ENCODE peak calls at places on chromosomes 4 and X, in five cellular contexts. One of them, this sample, is unnamed.

GRCh38 chrX:34849371-34849770 is 93.2 kb upstream of the FAM47B start:
- DNase-seq in esophagus squamous epithelium: no peak
- DNase-seq in endothelial cell of umbilical vein: no peak
- DNase-seq in lower leg skin: no peak
- DNase-seq in suprapubic skin: no peak
- DNase-seq in this sample: no peak

GRCh38 chrX:15235001-15235400 is 34.9 kb downstream of the ASB9 start:
- DNase-seq in esophagus squamous epithelium: no peak
- DNase-seq in endothelial cell of umbilical vein: no peak
- DNase-seq in lower leg skin: no peak
- DNase-seq in suprapubic skin: no peak
- DNase-seq in this sample: no peak

GRCh38 chr4:185956546-185956945 is 112.4 kb upstream of the TLR3 start:
- DNase-seq in esophagus squamous epithelium: no peak
- DNase-seq in endothelial cell of umbilical vein: no peak
- DNase-seq in lower leg skin: no peak
- DNase-seq in suprapubic skin: no peak
- DNase-seq in this sample: no peak

GRCh38 chrX:16786791-16787735 is 797 bp downstream of the TXLNG start:
- DNase-seq in esophagus squamous epithelium: no peak
- DNase-seq in endothelial cell of umbilical vein: no peak
- DNase-seq in lower leg skin: no peak
- DNase-seq in suprapubic skin: no peak
- DNase-seq in this sample: no peak

GRCh38 chr4:114601304-114602052 is 2.9 kb downstream of the UGT8 start:
- DNase-seq in esophagus squamous epithelium: no peak
- DNase-seq in endothelial cell of umbilical vein: no peak
- DNase-seq in lower leg skin: no peak
- DNase-seq in suprapubic skin: no peak
- DNase-seq in this sample: no peak

GRCh38 chr4:76197001-76197743 is 16.5 kb downstream of the SCARB2 start:
- DNase-seq in esophagus squamous epithelium: no peak
- DNase-seq in endothelial cell of umbilical vein: no peak
- DNase-seq in lower leg skin: no peak
- DNase-seq in suprapubic skin: no peak
- DNase-seq in this sample: no peak

GRCh38 chr4:104064650-104065577 is 345.1 kb upstream of the TACR3 start:
- DNase-seq in esophagus squamous epithelium: no peak
- DNase-seq in endothelial cell of umbilical vein: peak; percentile 4
- DNase-seq in lower leg skin: no peak
- DNase-seq in suprapubic skin: no peak
- DNase-seq in this sample: no peak

GRCh38 chr4:128364565-128364964 is 77.0 kb upstream of the PGRMC2 start:
- DNase-seq in esophagus squamous epithelium: no peak
- DNase-seq in endothelial cell of umbilical vein: no peak
- DNase-seq in lower leg skin: no peak
- DNase-seq in suprapubic skin: no peak
- DNase-seq in this sample: no peak

GRCh38 chrX:68698955-68699354 is 51.5 kb downstream of the STARD8 start:
- DNase-seq in esophagus squamous epithelium: no peak
- DNase-seq in endothelial cell of umbilical vein: no peak
- DNase-seq in lower leg skin: no peak
- DNase-seq in suprapubic skin: no peak
- DNase-seq in this sample: peak; percentile 28

GRCh38 chr4:95092762-95093161 is 335.0 kb downstream of the BMPR1B start:
- DNase-seq in esophagus squamous epithelium: no peak
- DNase-seq in endothelial cell of umbilical vein: peak; percentile 42
- DNase-seq in lower leg skin: no peak
- DNase-seq in suprapubic skin: no peak
- DNase-seq in this sample: no peak

GRCh38 chrX:149563359-149563758 is 13.6 kb upstream of the HSFX3 start:
- DNase-seq in esophagus squamous epithelium: no peak
- DNase-seq in endothelial cell of umbilical vein: no peak
- DNase-seq in lower leg skin: no peak
- DNase-seq in suprapubic skin: no peak
- DNase-seq in this sample: no peak

GRCh38 chr4:101127176-101127790 is 220.0 kb downstream of the PPP3CA start:
- DNase-seq in esophagus squamous epithelium: no peak
- DNase-seq in endothelial cell of umbilical vein: no peak
- DNase-seq in lower leg skin: no peak
- DNase-seq in suprapubic skin: no peak
- DNase-seq in this sample: no peak

GRCh38 chr4:139599594-139600374 is 43.8 kb upstream of the SETD7 start:
- DNase-seq in esophagus squamous epithelium: no peak
- DNase-seq in endothelial cell of umbilical vein: peak; percentile 32
- DNase-seq in lower leg skin: no peak
- DNase-seq in suprapubic skin: no peak
- DNase-seq in this sample: no peak

GRCh38 chr4:3527101-3527913 is 4.9 kb downstream of the LRPAP1 start:
- DNase-seq in esophagus squamous epithelium: no peak
- DNase-seq in endothelial cell of umbilical vein: no peak
- DNase-seq in lower leg skin: no peak
- DNase-seq in suprapubic skin: no peak
- DNase-seq in this sample: no peak

GRCh38 chr4:9925750-9926439 is 95.4 kb downstream of the SLC2A9 start:
- DNase-seq in esophagus squamous epithelium: no peak
- DNase-seq in endothelial cell of umbilical vein: no peak
- DNase-seq in lower leg skin: no peak
- DNase-seq in suprapubic skin: no peak
- DNase-seq in this sample: no peak

GRCh38 chrX:114611018-114611619 is 27.2 kb downstream of the HTR2C start:
- DNase-seq in esophagus squamous epithelium: no peak
- DNase-seq in endothelial cell of umbilical vein: peak; percentile 31
- DNase-seq in lower leg skin: no peak
- DNase-seq in suprapubic skin: no peak
- DNase-seq in this sample: no peak

GRCh38 chr4:106587558-106587957 is 219.0 kb upstream of the GIMD1 start:
- DNase-seq in esophagus squamous epithelium: no peak
- DNase-seq in endothelial cell of umbilical vein: peak; percentile 90
- DNase-seq in lower leg skin: no peak
- DNase-seq in suprapubic skin: no peak
- DNase-seq in this sample: no peak

GRCh38 chr4:35038079-35038805 is 1206.1 kb downstream of the ARAP2 start:
- DNase-seq in esophagus squamous epithelium: no peak
- DNase-seq in endothelial cell of umbilical vein: no peak
- DNase-seq in lower leg skin: no peak
- DNase-seq in suprapubic skin: no peak
- DNase-seq in this sample: no peak

GRCh38 chr4:138816883-138817282 is 198.7 kb upstream of the NOCT start:
- DNase-seq in esophagus squamous epithelium: no peak
- DNase-seq in endothelial cell of umbilical vein: no peak
- DNase-seq in lower leg skin: no peak
- DNase-seq in suprapubic skin: no peak
- DNase-seq in this sample: no peak

GRCh38 chr4:108035691-108036090 is 46.0 kb downstream of the HADH start:
- DNase-seq in esophagus squamous epithelium: no peak
- DNase-seq in endothelial cell of umbilical vein: no peak
- DNase-seq in lower leg skin: no peak
- DNase-seq in suprapubic skin: no peak
- DNase-seq in this sample: no peak

GRCh38 chr4:2368779-2369437 is 49.5 kb downstream of the ZFYVE28 start:
- DNase-seq in esophagus squamous epithelium: no peak
- DNase-seq in endothelial cell of umbilical vein: no peak
- DNase-seq in lower leg skin: no peak
- DNase-seq in suprapubic skin: no peak
- DNase-seq in this sample: no peak

GRCh38 chr4:154983714-154984113 is 202.6 kb downstream of the RBM46 start:
- DNase-seq in esophagus squamous epithelium: no peak
- DNase-seq in endothelial cell of umbilical vein: no peak
- DNase-seq in lower leg skin: no peak
- DNase-seq in suprapubic skin: no peak
- DNase-seq in this sample: no peak

GRCh38 chrX:130170752-130171445 is 863 bp upstream of the RAB33A start:
- DNase-seq in esophagus squamous epithelium: peak; percentile 3
- DNase-seq in endothelial cell of umbilical vein: no peak
- DNase-seq in lower leg skin: no peak
- DNase-seq in suprapubic skin: no peak
- DNase-seq in this sample: peak; percentile 14
- TF ChIP-seq POLR2A in esophagus squamous epithelium: no peak
- TF ChIP-seq POLR2A in endothelial cell of umbilical vein: no peak
- TF ChIP-seq POLR2A in lower leg skin: no peak
- TF ChIP-seq POLR2A in suprapubic skin: no peak
- TF ChIP-seq POLR2A in this sample: no peak

DNA sequence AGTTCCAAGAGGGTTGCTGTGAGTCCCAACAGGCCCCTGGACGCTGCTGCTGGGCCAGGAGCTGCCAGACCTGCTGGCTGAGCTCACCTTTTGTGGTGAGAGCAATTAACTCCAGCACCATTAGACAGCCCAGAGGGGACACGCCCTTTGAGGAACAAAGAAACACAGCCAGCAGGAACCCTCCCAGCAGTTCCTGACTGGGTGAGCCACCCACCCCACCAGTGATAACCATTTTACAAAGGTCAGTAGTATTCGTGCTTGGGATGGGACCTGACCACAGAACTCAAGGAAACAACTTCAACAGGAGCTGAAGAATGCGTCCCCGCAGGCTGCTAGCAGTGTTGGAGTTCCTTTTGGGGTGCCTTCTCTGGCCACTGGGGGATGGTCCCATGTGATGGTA is 38.8 kb upstream of the AFAP1 start:
- DNase-seq in esophagus squamous epithelium: no peak
- DNase-seq in endothelial cell of umbilical vein: no peak
- DNase-seq in lower leg skin: no peak
- DNase-seq in suprapubic skin: no peak
- DNase-seq in this sample: no peak
- TF ChIP-seq POLR2A in esophagus squamous epithelium: no peak
- TF ChIP-seq POLR2A in endothelial cell of umbilical vein: no peak
- TF ChIP-seq POLR2A in lower leg skin: no peak
- TF ChIP-seq POLR2A in suprapubic skin: no peak
- TF ChIP-seq POLR2A in this sample: no peak

DNA sequence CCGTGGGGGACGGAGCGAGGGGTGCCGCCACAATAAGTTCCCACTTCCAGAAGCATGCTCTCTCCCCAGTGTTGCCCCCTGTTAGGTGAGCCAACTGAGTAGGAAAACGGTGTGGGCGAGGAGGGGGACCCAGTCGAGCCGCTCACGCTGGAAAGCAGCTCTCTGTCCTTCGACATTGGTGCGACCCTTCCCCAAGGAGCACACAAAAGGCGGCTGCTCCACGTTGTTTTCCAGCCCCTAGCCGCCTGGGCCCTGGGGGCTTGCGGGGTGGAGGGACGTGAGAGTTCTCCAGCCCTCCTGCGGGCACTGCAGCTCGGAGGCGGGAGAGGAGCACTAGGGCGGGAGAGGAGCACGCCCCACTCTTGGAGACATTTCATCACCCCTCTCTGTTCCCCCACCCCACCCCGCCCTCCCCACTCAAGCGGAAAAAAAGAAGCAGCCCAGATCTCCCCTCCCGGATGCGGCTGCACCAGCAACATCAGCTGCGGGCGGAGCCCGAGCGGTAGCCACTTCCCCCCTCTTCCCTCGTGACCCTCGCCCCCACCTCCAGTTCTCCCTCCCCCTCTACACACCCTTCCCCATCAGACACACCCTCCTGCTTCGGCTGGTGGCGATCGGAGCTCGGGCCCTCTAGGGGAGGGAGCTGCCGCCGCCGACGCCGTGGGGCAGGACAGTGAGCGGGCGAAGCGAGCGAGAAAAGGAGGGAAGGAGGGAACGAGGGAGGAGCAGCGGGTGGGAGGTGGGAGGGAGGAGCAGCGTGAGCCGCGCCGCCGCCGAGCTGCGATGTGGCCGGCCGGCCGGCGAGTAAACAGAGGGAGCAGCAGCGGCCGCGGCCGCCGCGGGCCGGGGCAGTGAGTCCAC is at the start of gene DOCK11:
- DNase-seq in esophagus squamous epithelium: peak; percentile 36
- DNase-seq in endothelial cell of umbilical vein: peak; percentile 43
- DNase-seq in lower leg skin: peak; percentile 65
- DNase-seq in suprapubic skin: peak; percentile 88
- DNase-seq in this sample: peak; percentile 50
- TF ChIP-seq POLR2A in esophagus squamous epithelium: no peak
- TF ChIP-seq POLR2A in endothelial cell of umbilical vein: no peak
- TF ChIP-seq POLR2A in lower leg skin: no peak
- TF ChIP-seq POLR2A in suprapubic skin: no peak
- TF ChIP-seq POLR2A in this sample: peak; percentile 52

GRCh38 chr4:151408380-151408629 is 671 bp upstream of the FHIP1A start:
- DNase-seq in esophagus squamous epithelium: no peak
- DNase-seq in endothelial cell of umbilical vein: no peak
- DNase-seq in lower leg skin: no peak
- DNase-seq in suprapubic skin: no peak
- DNase-seq in this sample: no peak

GRCh38 chr4:151407018-151407417 is 2.0 kb upstream of the FHIP1A start:
- DNase-seq in esophagus squamous epithelium: no peak
- DNase-seq in endothelial cell of umbilical vein: no peak
- DNase-seq in lower leg skin: no peak
- DNase-seq in suprapubic skin: no peak
- DNase-seq in this sample: no peak

GRCh38 chr4:151407466-151408379 is 1.3 kb upstream of the FHIP1A start:
- DNase-seq in esophagus squamous epithelium: peak; percentile 4
- DNase-seq in endothelial cell of umbilical vein: no peak
- DNase-seq in lower leg skin: peak; percentile 24
- DNase-seq in suprapubic skin: peak; percentile 79
- DNase-seq in this sample: no peak

GRCh38 chr4:151409470-151410313 is 716 bp downstream of the FHIP1A start:
- DNase-seq in esophagus squamous epithelium: no peak
- DNase-seq in endothelial cell of umbilical vein: no peak
- DNase-seq in lower leg skin: no peak
- DNase-seq in suprapubic skin: peak; percentile 79
- DNase-seq in this sample: peak; percentile 58

GRCh38 chr4:151408630-151409469 is at the start of gene FHIP1A:
- DNase-seq in esophagus squamous epithelium: peak; percentile 14
- DNase-seq in endothelial cell of umbilical vein: peak; percentile 77
- DNase-seq in lower leg skin: peak; percentile 70
- DNase-seq in suprapubic skin: peak; percentile 84
- DNase-seq in this sample: peak; percentile 88
- TF ChIP-seq POLR2A in esophagus squamous epithelium: no peak
- TF ChIP-seq POLR2A in endothelial cell of umbilical vein: no peak
- TF ChIP-seq POLR2A in lower leg skin: no peak
- TF ChIP-seq POLR2A in suprapubic skin: no peak
- TF ChIP-seq POLR2A in this sample: peak; percentile 80